ENCODE peak calls at places on chromosomes 16 and 17, in six cellular contexts. C is colonic mucosa, L is neural progenitor cell, V is GM06990, O is mesothelial cell of epicardium, E is lower lobe of right lung. A is an unnamed sample.

GRCh38 chr17:67016039-67016762 is 28.2 kb upstream of the CACNG1 start:
- DNase-seq in C (no peak), L (no peak), V (no peak), O (no peak), E (no peak), A (no peak)

GRCh38 chr17:29109477-29110371 is 66.8 kb downstream of the PIPOX start:
- DNase-seq in C (no peak), L (peak), V (no peak), O (no peak), E (no peak), A (no peak)

GRCh38 chr16:12057276-12057675 is 80.7 kb downstream of the SNX29 start:
- DNase-seq in C (no peak), L (no peak), V (no peak), O (no peak), E (peak), A (peak)

GRCh38 chr17:64403881-64404460 is 13.3 kb upstream of the PECAM1 start:
- DNase-seq in C (no peak), L (no peak), V (no peak), O (no peak), E (no peak), A (no peak)

GRCh38 chr17:79443026-79443425 is 167.8 kb downstream of the RBFOX3 start:
- DNase-seq in C (no peak), L (no peak), V (no peak), O (no peak), E (no peak), A (no peak)

GRCh38 chr17:72717676-72718075 is 374.8 kb downstream of the SLC39A11 start:
- DNase-seq in C (no peak), L (no peak), V (no peak), O (no peak), E (no peak), A (no peak)

GRCh38 chr17:75693500-75694481 is 26.7 kb downstream of the SAP30BP start:
- DNase-seq in C (no peak), L (peak), V (no peak), O (no peak), E (peak), A (no peak)

GRCh38 chr16:27365142-27366089 is 36.6 kb upstream of the IL21R start:
- DNase-seq in C (no peak), L (no peak), V (no peak), O (no peak), E (no peak), A (no peak)

GRCh38 chr17:4043862-4044261 is 79.6 kb upstream of the ATP2A3 start:
- DNase-seq in C (no peak), L (no peak), V (no peak), O (no peak), E (no peak), A (no peak)

GRCh38 chr17:38509772-38510423 is 81.6 kb downstream of the ARHGAP23 start:
- DNase-seq in C (no peak), L (no peak), V (no peak), O (no peak), E (no peak), A (peak)
- TF ChIP-seq CTCF in C (no peak), L (no peak), V (no peak), O (no peak), E (no peak), A (no peak)

GRCh38 chr17:48068491-48068961 is 20.4 kb downstream of the NFE2L1 start:
- DNase-seq in C (no peak), L (no peak), V (no peak), O (no peak), E (no peak), A (no peak)
- TF ChIP-seq CTCF in C (no peak), L (peak), V (peak), O (peak), E (peak), A (no peak)

DNA sequence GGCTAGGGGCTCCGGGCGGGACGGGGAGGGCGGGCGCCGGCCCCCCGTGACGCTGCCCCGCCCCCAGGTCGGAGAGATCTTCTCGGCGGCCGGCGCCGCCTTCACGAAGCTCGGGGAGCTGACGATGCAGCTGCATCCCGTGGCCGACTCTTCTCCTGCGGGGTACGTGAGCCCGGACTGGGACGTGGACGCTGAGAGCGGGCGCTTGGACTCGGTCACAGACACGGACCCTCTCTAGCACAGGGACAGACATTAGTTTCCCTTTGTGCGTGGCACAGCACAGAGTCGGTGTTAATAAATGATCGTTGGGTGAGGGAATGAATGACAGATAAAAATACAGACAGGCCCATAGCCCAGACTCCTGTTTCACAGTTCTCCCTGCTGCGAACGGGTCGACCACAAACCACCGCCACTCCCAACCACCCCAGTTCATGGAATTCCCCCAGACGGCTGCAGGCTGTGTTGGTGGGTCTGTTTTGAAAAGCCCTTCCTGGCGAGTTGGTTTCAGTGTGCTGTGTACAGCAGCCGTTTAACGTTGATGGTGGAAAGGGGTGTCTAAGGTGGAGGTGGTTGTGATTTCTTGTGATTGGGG is 2.7 kb downstream of the RNASEK start:
- DNase-seq in C (peak), L (peak), V (no peak), O (no peak), E (no peak), A (peak)
- TF ChIP-seq CTCF in C (peak), L (peak), V (no peak), O (peak), E (peak), A (no peak)

GRCh38 chr17:43024407-43025289 is at the start of gene RND2:
- DNase-seq in C (peak), L (peak), V (peak), O (peak), E (peak), A (peak)
- TF ChIP-seq CTCF in C (peak), L (peak), V (peak), O (no peak), E (peak), A (peak)

GRCh38 chr17:8223356-8224063 is 13.1 kb upstream of the AURKB start:
- DNase-seq in C (peak), L (peak), V (peak), O (no peak), E (peak), A (peak)
- TF ChIP-seq CTCF in C (no peak), L (peak), V (peak), O (no peak), E (no peak), A (peak)